ENCODE peak calls at places on chromosomes 16 and 17, in four cellular contexts. R is naive thymus-derived CD8-positive, alpha-beta T cell; K is HFFc6; Y is GF-D8. U is an unnamed sample.

GRCh38 chr17:57292086-57292485 is 35.8 kb downstream of the MSI2 start:
- DNase-seq in Y (no peak), K (no peak), R (no peak), U (no peak)

GRCh38 chr16:12329246-12329995 is 352.9 kb downstream of the SNX29 start:
- DNase-seq in R (no peak), Y (no peak), K (no peak), U (no peak)

GRCh38 chr16:19095699-19096098 is 18.1 kb upstream of the ITPRIPL2 start:
- DNase-seq in K (no peak), Y (no peak), R (no peak), U (no peak)

GRCh38 chr17:21452377-21453143 is 76.4 kb downstream of the KCNJ12 start:
- DNase-seq in K (peak), Y (peak), R (no peak), U (peak)

GRCh38 chr16:66954097-66954659 is 6.9 kb upstream of the CES3 start:
- DNase-seq in K (peak), Y (peak), R (peak), U (peak)

GRCh38 chr17:48721009-48721402 is 1.3 kb downstream of the PRAC1 start:
- DNase-seq in K (no peak), Y (no peak), R (no peak), U (no peak)

GRCh38 chr17:32783602-32784001 is 93.3 kb downstream of the MYO1D start:
- DNase-seq in K (peak), Y (no peak), R (no peak), U (peak)

GRCh38 chr16:55283776-55284717 is 40.0 kb upstream of the IRX6 start:
- DNase-seq in K (no peak), R (no peak), Y (no peak), U (no peak)

GRCh38 chr16:27127293-27127692 is 60.6 kb downstream of the C16orf82 start:
- DNase-seq in Y (no peak), R (no peak), K (peak), U (no peak)

GRCh38 chr17:68847711-68848110 is 107.5 kb downstream of the ABCA8 start:
- DNase-seq in Y (no peak), R (no peak), K (no peak), U (no peak)

GRCh38 chr17:73643012-73643845 is 1.0 kb downstream of the SDK2 start:
- DNase-seq in K (no peak), R (no peak), Y (no peak), U (peak)

GRCh38 chr16:8853611-8854010 is 15.2 kb downstream of the CARHSP1 start:
- DNase-seq in R (no peak), K (no peak), Y (no peak), U (no peak)

GRCh38 chr16:50246299-50247122 is 19.8 kb upstream of the ADCY7 start:
- DNase-seq in R (no peak), K (no peak), Y (no peak), U (no peak)

GRCh38 chr16:79334127-79334526 is 266.4 kb downstream of the MAF start:
- DNase-seq in K (no peak), Y (no peak), R (no peak), U (no peak)

GRCh38 chr17:81035389-81036127 is 607 bp downstream of the BAIAP2 start:
- DNase-seq in R (no peak), K (peak), Y (no peak), U (no peak)

GRCh38 chr17:2055494-2056220 is 754 bp downstream of the HIC1 start:
- DNase-seq in Y (no peak), R (no peak), K (no peak), U (peak)

GRCh38 chr16:58020628-58021521 is 4.7 kb upstream of the MMP15 start:
- DNase-seq in Y (no peak), K (peak), R (peak), U (peak)

GRCh38 chr16:85824161-85825135 is 25.0 kb downstream of the COX4I1 start:
- DNase-seq in Y (no peak), K (no peak), R (no peak), U (no peak)

GRCh38 chr17:73667184-73667959 is 23.1 kb upstream of the SDK2 start:
- DNase-seq in Y (peak), K (no peak), R (no peak), U (no peak)

GRCh38 chr16:63617047-63617989 is 1504.5 kb downstream of the CDH11 start:
- DNase-seq in Y (no peak), R (no peak), K (no peak), U (no peak)

GRCh38 chr17:50925296-50925891 is 59.2 kb upstream of the TOB1 start:
- DNase-seq in K (no peak), R (no peak), Y (no peak), U (no peak)

GRCh38 chr16:50004239-50004638 is 20.8 kb upstream of the CNEP1R1 start:
- DNase-seq in Y (no peak), R (no peak), K (no peak), U (no peak)